ENCODE peak calls at places on chromosomes 4 and X, in eight cellular contexts. B is hypothalamus; S is naive thymus-derived CD8-positive, alpha-beta T cell; H is lung microvascular endothelial cell; W is activated naive CD8-positive, alpha-beta T cell treated with anti-CD3 and anti-CD28 coated beads, Interleukin-2, amount 10 ng/mL, durations not matched to agents 7 days and 5 days; L is AG08396; T is pancreas; X is kidney tubule cell. F is an unnamed sample.

GRCh38 chr4:87093443-87094123 is 126.8 kb downstream of the KLHL8 start:
- DNase-seq in B (no peak), S (peak; percentile 42), H (peak; percentile 74), W (no peak), L (peak; percentile 38), T (no peak), X (peak; percentile 98), F (peak; percentile 42)

GRCh38 chr4:116016201-116016600 is 902.8 kb upstream of the NDST4 start:
- DNase-seq in B (no peak), S (no peak), H (no peak), W (no peak), L (no peak), T (peak; percentile 42), X (peak; percentile 81), F (no peak)

GRCh38 chrX:154526901-154527675 is 11.1 kb upstream of the FAM3A start:
- DNase-seq in B (peak; percentile 27), S (peak; percentile 44), H (peak; percentile 55), W (peak; percentile 65), L (peak; percentile 66), T (peak; percentile 74), X (peak; percentile 76), F (peak; percentile 88)

GRCh38 chrX:73851014-73852009 is 288.3 kb downstream of the CHIC1 start:
- DNase-seq in B (no peak), S (no peak), H (peak; percentile 97), W (no peak), L (peak; percentile 82), T (no peak), X (peak; percentile 96), F (peak; percentile 92)

GRCh38 chrX:50779694-50780093 is 34.3 kb downstream of the SHROOM4 start:
- DNase-seq in B (no peak), S (no peak), H (peak; percentile 58), W (no peak), L (no peak), T (no peak), X (no peak), F (no peak)

GRCh38 chr4:8698341-8699062 is 105.9 kb downstream of the CPZ start:
- DNase-seq in B (no peak), S (no peak), H (no peak), W (no peak), L (no peak), T (no peak), X (no peak), F (peak; percentile 72)

GRCh38 chrX:151476597-151476996 is 79.6 kb downstream of the VMA21 start:
- DNase-seq in B (no peak), S (no peak), H (no peak), W (no peak), L (no peak), T (no peak), X (no peak), F (no peak)

GRCh38 chr4:3418029-3418762 is 23.6 kb upstream of the HGFAC start:
- DNase-seq in B (no peak), S (no peak), H (no peak), W (no peak), L (no peak), T (no peak), X (no peak), F (peak; percentile 83)

GRCh38 chrX:63713510-63713909 is 71.5 kb downstream of the ARHGEF9 start:
- DNase-seq in B (no peak), S (no peak), H (peak; percentile 13), W (no peak), L (no peak), T (no peak), X (no peak), F (no peak)

GRCh38 chr4:182855877-182856276 is 61.3 kb downstream of the DCTD start:
- DNase-seq in B (no peak), S (no peak), H (no peak), W (no peak), L (no peak), T (no peak), X (no peak), F (no peak)

GRCh38 chr4:24853142-24853541 is 57.8 kb downstream of the SOD3 start:
- DNase-seq in B (no peak), S (no peak), H (peak; percentile 44), W (no peak), L (no peak), T (no peak), X (no peak), F (peak; percentile 77)

GRCh38 chr4:87067120-87067885 is 132.5 kb downstream of the AFF1 start:
- DNase-seq in B (no peak), S (no peak), H (no peak), W (no peak), L (no peak), T (no peak), X (no peak), F (no peak)

GRCh38 chrX:132718411-132718810 is 229.6 kb upstream of the MBNL3 start:
- DNase-seq in B (no peak), S (no peak), H (no peak), W (no peak), L (no peak), T (no peak), X (no peak), F (no peak)

GRCh38 chr4:168917150-168917779 is 92.8 kb downstream of the CBR4 start:
- DNase-seq in B (no peak), S (no peak), H (peak; percentile 77), W (no peak), L (peak; percentile 23), T (no peak), X (peak; percentile 57), F (no peak)

GRCh38 chr4:171186700-171187099 is 626.5 kb upstream of the GALNTL6 start:
- DNase-seq in B (no peak), S (no peak), H (no peak), W (no peak), L (no peak), T (peak; percentile 21), X (no peak), F (no peak)

GRCh38 chr4:150090836-150091235 is 12.6 kb downstream of the DCLK2 start:
- DNase-seq in B (no peak), S (no peak), H (no peak), W (no peak), L (no peak), T (no peak), X (no peak), F (no peak)

GRCh38 chrX:68433155-68433980 is at the start of gene OPHN1:
- DNase-seq in B (peak; percentile 40), S (no peak), H (peak; percentile 63), W (peak; percentile 24), L (peak; percentile 64), T (peak; percentile 67), X (peak; percentile 88), F (peak; percentile 86)

GRCh38 chr4:144579411-144580020 is 66.4 kb upstream of the HHIP start:
- DNase-seq in B (no peak), S (no peak), H (no peak), W (no peak), L (no peak), T (no peak), X (peak; percentile 71), F (peak; percentile 64)

GRCh38 chr4:95290702-95291101 is 258.1 kb downstream of the UNC5C start:
- DNase-seq in B (no peak), S (no peak), H (no peak), W (no peak), L (no peak), T (no peak), X (no peak), F (no peak)

GRCh38 chr4:93317571-93317970 is 511.0 kb upstream of the ATOH1 start:
- DNase-seq in B (no peak), S (no peak), H (no peak), W (no peak), L (no peak), T (no peak), X (no peak), F (no peak)

GRCh38 chrX:71253253-71254091 is 468 bp downstream of the ZMYM3 start:
- DNase-seq in B (no peak), S (peak; percentile 22), H (peak; percentile 64), W (peak; percentile 49), L (peak; percentile 57), T (peak; percentile 30), X (peak; percentile 12), F (peak; percentile 62)

GRCh38 chr4:184450045-184450444 is 24.3 kb downstream of the IRF2 start:
- DNase-seq in B (no peak), S (no peak), H (peak; percentile 71), W (no peak), L (peak; percentile 72), T (no peak), X (peak; percentile 10), F (no peak)

GRCh38 chr4:2484993-2485392 is 16.1 kb downstream of the RNF4 start:
- DNase-seq in B (no peak), S (peak; percentile 64), H (no peak), W (peak; percentile 67), L (no peak), T (peak; percentile 58), X (peak; percentile 59), F (peak; percentile 57)

GRCh38 chr4:76704133-76704881 is 193.6 kb downstream of the SOWAHB start:
- DNase-seq in B (no peak), S (no peak), H (peak; percentile 48), W (no peak), L (no peak), T (peak; percentile 41), X (peak; percentile 85), F (no peak)

GRCh38 chr4:7428261-7429068 is 6.3 kb downstream of the PSAPL1 start:
- DNase-seq in B (no peak), S (peak; percentile 12), H (no peak), W (peak; percentile 9), L (no peak), T (no peak), X (no peak), F (peak; percentile 69)